ENCODE peak calls at places on chromosome 3, in ten cellular contexts. F, O, P, X, I, Y, T, L, E and Z are unnamed samples.

GRCh38 chr3:3110299-3110630 is at the start of gene IL5RA:
- DNase-seq in F (no peak), Y (no peak), X (no peak), L (no peak), T (no peak), P (no peak), E (peak), I (no peak), O (no peak), Z (no peak)

GRCh38 chr3:176740891-176741290 is 456.4 kb downstream of the TBL1XR1 start:
- DNase-seq in X (no peak), O (no peak), L (no peak), T (no peak), E (no peak), F (no peak), I (no peak), Y (no peak), P (no peak), Z (no peak)

GRCh38 chr3:174651951-174652350 is 207.2 kb upstream of the NAALADL2 start:
- DNase-seq in P (no peak), T (no peak), E (no peak), L (no peak), X (no peak), O (no peak), Y (no peak), I (no peak), F (no peak), Z (no peak)

GRCh38 chr3:23567917-23568316 is 237.8 kb upstream of the UBE2E1 start:
- DNase-seq in O (peak), F (peak), P (peak), I (no peak), E (no peak), L (peak), Y (no peak), X (peak), T (no peak), Z (peak)

GRCh38 chr3:158384019-158384418 is 187.0 kb upstream of the MLF1 start:
- DNase-seq in T (no peak), E (no peak), X (no peak), O (no peak), I (no peak), L (no peak), P (no peak), F (no peak), Y (no peak), Z (no peak)

GRCh38 chr3:52361011-52361410 is 44.9 kb downstream of the DNAH1 start:
- DNase-seq in E (no peak), O (no peak), P (no peak), T (no peak), F (no peak), I (no peak), X (no peak), L (no peak), Y (no peak), Z (no peak)

GRCh38 chr3:52502808-52503350 is 7.7 kb downstream of the STAB1 start:
- DNase-seq in I (no peak), Y (no peak), X (no peak), F (no peak), O (no peak), E (no peak), P (no peak), T (no peak), L (no peak), Z (no peak)

GRCh38 chr3:104206925-104207324 is 1159.8 kb upstream of the ALCAM start:
- DNase-seq in I (no peak), Y (no peak), L (no peak), P (no peak), X (no peak), T (no peak), F (no peak), E (peak), O (no peak), Z (no peak)

GRCh38 chr3:143165211-143165610 is 45.6 kb downstream of the CHST2 start:
- DNase-seq in P (no peak), E (no peak), L (no peak), I (no peak), Y (no peak), F (no peak), X (no peak), O (no peak), T (no peak), Z (no peak)

GRCh38 chr3:61809879-61810278 is 248.5 kb downstream of the PTPRG start:
- DNase-seq in L (peak), X (no peak), I (no peak), F (no peak), E (no peak), P (no peak), Y (peak), O (no peak), T (no peak), Z (no peak)

GRCh38 chr3:4042869-4043268 is 243.6 kb downstream of the LRRN1 start:
- DNase-seq in X (no peak), E (no peak), I (no peak), T (no peak), P (no peak), Y (no peak), F (no peak), O (no peak), L (no peak), Z (no peak)

GRCh38 chr3:175764722-175765121 is 905.6 kb downstream of the NAALADL2 start:
- DNase-seq in O (no peak), E (no peak), F (no peak), T (no peak), L (no peak), I (no peak), X (no peak), Y (no peak), P (no peak), Z (no peak)

GRCh38 chr3:35932995-35933394 is 293.7 kb downstream of the ARPP21 start:
- DNase-seq in O (peak), X (peak), T (peak), F (peak), E (no peak), Y (no peak), L (peak), P (peak), I (peak), Z (peak)

GRCh38 chr3:148582126-148582525 is 115.6 kb upstream of the AGTR1 start:
- DNase-seq in O (no peak), X (no peak), P (no peak), E (no peak), L (peak), Y (no peak), I (no peak), T (no peak), F (no peak), Z (no peak)

GRCh38 chr3:194808709-194809108 is 123.0 kb downstream of the FAM43A start:
- DNase-seq in T (peak), O (peak), I (peak), Y (no peak), X (no peak), F (peak), L (peak), E (no peak), P (peak), Z (peak)

GRCh38 chr3:59433546-59433945 is 383.7 kb upstream of the CFAP20DC start:
- DNase-seq in P (no peak), F (no peak), L (no peak), O (no peak), I (no peak), T (no peak), E (no peak), Y (no peak), X (no peak), Z (no peak)

GRCh38 chr3:119469378-119470189 is 821 bp downstream of the POGLUT1 start:
- DNase-seq in I (no peak), T (peak), O (peak), L (peak), X (no peak), E (no peak), P (peak), F (peak), Y (no peak), Z (no peak)

GRCh38 chr3:68972358-68972979 is 40.1 kb upstream of the TAFA4 start:
- DNase-seq in L (peak), X (no peak), O (peak), Y (peak), P (peak), T (peak), F (peak), E (peak), I (peak), Z (peak)

GRCh38 chr3:104298662-104299061 is 1068.0 kb upstream of the ALCAM start:
- DNase-seq in E (no peak), O (no peak), F (no peak), Y (no peak), P (no peak), I (no peak), X (no peak), L (no peak), T (no peak), Z (no peak)

DNA sequence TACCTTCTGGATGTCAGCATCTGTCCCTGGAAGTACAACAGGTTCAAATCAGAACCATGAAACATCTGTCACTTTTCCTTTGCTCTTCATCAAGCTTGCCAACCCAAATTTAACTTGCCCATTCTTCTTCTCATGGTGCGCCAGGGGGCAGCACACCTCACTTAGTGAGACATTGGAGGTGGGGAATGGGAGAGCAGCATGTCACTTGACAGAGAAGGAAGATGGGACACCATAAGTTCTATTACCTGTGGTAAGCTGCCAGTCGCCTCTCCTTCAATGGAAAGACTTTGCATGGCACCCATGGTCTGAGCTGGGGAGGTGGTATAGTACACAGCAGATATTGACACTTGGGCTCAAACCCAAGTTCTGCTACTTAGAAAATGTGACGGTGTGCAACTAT is 2.9 kb downstream of the SCN5A start:
- DNase-seq in Y (no peak), I (peak), F (no peak), T (peak), O (no peak), L (peak), X (no peak), P (no peak), E (peak), Z (no peak)
- TF ChIP-seq CTCF in Y (no peak), I (peak), F (peak), T (peak), O (peak), L (peak), X (peak), P (peak), E (peak), Z (peak)

DNA sequence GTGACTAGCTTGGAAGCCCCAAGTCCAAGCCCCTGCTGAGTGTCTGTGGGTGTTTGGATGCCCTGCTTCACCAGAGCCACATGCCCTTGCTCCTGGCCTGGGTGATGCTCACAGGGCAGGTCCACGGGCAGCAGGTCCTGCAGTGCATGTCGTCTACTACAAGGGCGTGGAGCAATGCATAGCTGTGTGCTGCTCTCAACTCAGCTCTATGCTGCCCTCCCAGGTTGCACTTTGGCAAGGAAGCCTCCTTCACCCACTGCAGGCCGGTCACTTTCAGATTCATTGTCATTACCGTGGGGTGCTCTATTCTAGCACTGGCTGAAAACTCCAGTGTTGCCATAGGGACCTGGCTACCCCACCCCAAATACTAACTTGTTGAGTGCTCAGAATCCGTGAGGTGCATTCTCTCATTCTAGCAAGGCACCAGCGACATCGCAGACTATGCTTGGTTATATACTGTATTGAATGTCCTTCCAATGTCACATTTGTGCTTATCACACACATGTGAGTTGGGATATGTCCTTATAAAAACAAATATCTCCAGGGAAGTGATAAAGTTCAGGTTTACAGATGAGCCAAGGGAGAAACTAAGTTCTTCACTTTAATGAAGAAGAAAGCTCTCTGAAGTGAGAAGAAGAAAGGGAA is 51.8 kb downstream of the GRAMD1C start:
- DNase-seq in I (peak), F (no peak), Y (no peak), T (no peak), P (no peak), O (no peak), E (peak), L (no peak), X (no peak), Z (no peak)
- TF ChIP-seq CTCF in I (no peak), F (no peak), Y (no peak), T (no peak), P (peak), O (no peak), E (no peak), L (no peak), X (no peak), Z (no peak)

DNA sequence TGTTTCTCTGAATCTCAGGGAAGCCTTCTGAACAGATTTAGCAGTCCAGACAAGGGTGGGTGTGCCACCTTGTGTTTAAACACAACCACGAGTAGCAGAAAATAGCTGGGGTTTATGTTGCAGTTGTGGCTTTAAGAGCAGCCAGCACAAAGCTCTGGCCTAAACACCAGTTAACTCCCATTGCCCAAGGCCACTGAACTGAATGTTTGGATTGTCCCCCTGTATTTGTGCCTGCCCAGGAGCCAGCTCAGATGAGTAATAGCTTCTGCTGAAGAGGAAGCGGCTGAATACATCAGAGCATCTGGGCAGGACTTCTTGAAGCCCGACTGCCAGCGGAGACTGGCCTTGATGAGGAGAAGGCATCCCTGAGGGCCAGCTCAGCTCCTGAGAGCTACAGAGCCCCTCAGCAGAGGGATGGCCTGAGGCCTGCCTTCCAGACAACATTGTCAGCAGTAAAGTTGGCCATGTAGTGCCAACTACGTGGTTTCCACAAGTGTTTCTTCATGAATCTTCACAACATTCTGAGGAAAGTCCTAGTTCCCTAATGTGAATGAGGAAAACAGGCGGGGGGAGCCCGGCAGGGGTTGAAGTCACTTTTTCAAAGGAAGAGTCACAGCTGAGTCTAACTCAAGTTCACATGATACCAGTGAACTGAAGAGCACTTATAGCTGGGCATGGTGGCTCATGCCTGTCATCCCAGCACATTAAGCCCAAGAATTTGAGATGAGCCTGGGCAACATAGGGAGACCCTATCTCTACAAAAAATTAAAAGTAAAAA is 65.8 kb upstream of the ZBTB38 start:
- DNase-seq in F (no peak), Y (no peak), I (no peak), E (no peak), O (peak), X (no peak), P (peak), T (peak), L (peak), Z (no peak)
- TF ChIP-seq CTCF in F (no peak), Y (no peak), I (no peak), E (peak), O (peak), X (no peak), P (peak), T (peak), L (peak), Z (no peak)

GRCh38 chr3:134460965-134461364 is 24.8 kb downstream of the ANAPC13 start:
- DNase-seq in O (peak), T (no peak), L (peak), X (peak), E (no peak), I (no peak), F (peak), Y (no peak), P (peak), Z (no peak)
- TF ChIP-seq CTCF in O (no peak), T (no peak), L (no peak), X (no peak), E (no peak), I (no peak), F (no peak), Y (no peak), P (no peak), Z (no peak)

GRCh38 chr3:186406669-186407635 is 44.9 kb upstream of the DGKG start:
- DNase-seq in X (no peak), F (no peak), L (no peak), T (no peak), P (no peak), Y (peak), O (no peak), E (no peak), I (no peak), Z (no peak)

GRCh38 chr3:186413615-186414415 is 51.8 kb upstream of the DGKG start:
- DNase-seq in T (no peak), L (peak), E (no peak), Y (peak), X (no peak), I (peak), P (no peak), O (no peak), F (no peak), Z (no peak)

GRCh38 chr3:186411089-186411488 is 49.1 kb upstream of the DGKG start:
- DNase-seq in X (no peak), I (no peak), E (no peak), L (no peak), F (no peak), P (no peak), T (no peak), O (no peak), Y (no peak), Z (no peak)

GRCh38 chr3:186414735-186415419 is 52.8 kb upstream of the DGKG start:
- DNase-seq in Y (no peak), E (no peak), T (no peak), F (no peak), P (peak), I (peak), X (no peak), O (peak), L (peak), Z (no peak)

GRCh38 chr3:186411994-186412393 is 50.0 kb upstream of the DGKG start:
- DNase-seq in X (no peak), F (peak), T (no peak), O (no peak), L (no peak), E (no peak), Y (no peak), I (no peak), P (no peak), Z (no peak)
- TF ChIP-seq CTCF in X (no peak), F (no peak), T (no peak), O (no peak), L (no peak), E (no peak), Y (no peak), I (no peak), P (no peak), Z (no peak)

GRCh38 chr3:94331831-94332230 is 269.0 kb downstream of the NSUN3 start:
- DNase-seq in P (no peak), Y (no peak), O (no peak), X (no peak), F (no peak), I (no peak), T (no peak), E (no peak), L (no peak), Z (no peak)

GRCh38 chr3:94336076-94336741 is 273.3 kb downstream of the NSUN3 start:
- DNase-seq in I (peak), L (peak), F (peak), X (peak), E (peak), P (peak), O (peak), T (peak), Y (no peak), Z (no peak)
- TF ChIP-seq CTCF in I (no peak), L (peak), F (peak), X (peak), E (peak), P (peak), O (peak), T (peak), Y (peak), Z (peak)

GRCh38 chr3:1252061-1252430 is 159.2 kb downstream of the CNTN6 start:
- DNase-seq in I (no peak), X (no peak), P (no peak), L (no peak), F (no peak), E (no peak), O (no peak), T (no peak), Y (no peak), Z (no peak)
- TF ChIP-seq CTCF in I (no peak), X (no peak), P (no peak), L (no peak), F (no peak), E (no peak), O (no peak), T (no peak), Y (no peak), Z (no peak)